ENCODE peak calls at places on chromosome 6, in ten cellular contexts. Z is ascending aorta, O is dorsolateral prefrontal cortex, C is H1, H is upper lobe of right lung, P is GM10248, G is transverse colon, D is PC-9, F is breast epithelium, V is HFFc6. B is an unnamed sample.

GRCh38 chr6:72826744-72827438 is 205.0 kb downstream of the KCNQ5 start:
- DNase-seq in G (no peak), H (no peak), P (no peak), F (no peak), Z (no peak), C (no peak), O (no peak), D (no peak), V (peak), B (no peak)

GRCh38 chr6:26022166-26022510 is 59.5 kb downstream of the TRIM38 start:
- DNase-seq in V (peak), D (peak), C (no peak), Z (no peak), F (no peak), G (peak), P (no peak), H (no peak), O (peak), B (no peak)

GRCh38 chr6:2480267-2480966 is 235.0 kb upstream of the GMDS start:
- DNase-seq in P (no peak), H (no peak), O (no peak), C (no peak), V (no peak), D (no peak), F (no peak), G (no peak), Z (no peak), B (no peak)

GRCh38 chr6:29887819-29888581 is 54.3 kb upstream of the HLA-A start:
- DNase-seq in D (no peak), G (peak), O (peak), V (peak), F (peak), H (peak), C (no peak), Z (no peak), P (peak), B (peak)

GRCh38 chr6:151087861-151088598 is 151.7 kb upstream of the AKAP12 start:
- DNase-seq in G (no peak), H (no peak), C (no peak), D (no peak), V (no peak), P (no peak), Z (no peak), F (no peak), O (no peak), B (no peak)

GRCh38 chr6:69138893-69139494 is 503.9 kb downstream of the ADGRB3 start:
- DNase-seq in H (no peak), P (no peak), C (no peak), G (no peak), Z (no peak), O (no peak), V (no peak), D (no peak), F (no peak), B (no peak)

GRCh38 chr6:83927470-83927869 is 68.0 kb downstream of the CYB5R4 start:
- DNase-seq in V (no peak), Z (no peak), F (no peak), H (no peak), O (no peak), G (no peak), D (no peak), P (no peak), C (no peak), B (no peak)

GRCh38 chr6:43886067-43886461 is 116.1 kb downstream of the VEGFA start:
- DNase-seq in Z (no peak), C (no peak), P (no peak), V (no peak), D (no peak), O (no peak), F (no peak), H (no peak), G (no peak), B (no peak)

GRCh38 chr6:111784423-111784822 is 88.8 kb downstream of the FYN start:
- DNase-seq in C (no peak), D (peak), P (no peak), O (peak), G (no peak), V (no peak), Z (no peak), H (no peak), F (no peak), B (no peak)

GRCh38 chr6:5181494-5182287 is 79.1 kb downstream of the LYRM4 start:
- DNase-seq in H (no peak), C (no peak), F (no peak), G (no peak), D (peak), V (no peak), Z (no peak), P (no peak), O (no peak), B (no peak)

GRCh38 chr6:118580585-118581419 is 32.7 kb downstream of the PLN start:
- DNase-seq in D (no peak), F (no peak), V (peak), H (no peak), Z (no peak), G (no peak), C (peak), P (peak), O (peak), B (no peak)

GRCh38 chr6:150293423-150294280 is 75.2 kb upstream of the IYD start:
- DNase-seq in C (no peak), G (no peak), F (no peak), H (no peak), O (no peak), Z (no peak), V (peak), P (no peak), D (peak), B (no peak)

GRCh38 chr6:29919506-29919905 is 22.8 kb upstream of the HLA-A start:
- DNase-seq in Z (no peak), C (no peak), D (no peak), V (no peak), F (no peak), O (no peak), P (no peak), H (no peak), G (no peak), B (no peak)

GRCh38 chr6:145887969-145888368 is 73.4 kb upstream of the FBXO30 start:
- DNase-seq in G (no peak), O (no peak), V (peak), D (no peak), C (no peak), F (no peak), H (no peak), P (no peak), Z (no peak), B (no peak)

DNA sequence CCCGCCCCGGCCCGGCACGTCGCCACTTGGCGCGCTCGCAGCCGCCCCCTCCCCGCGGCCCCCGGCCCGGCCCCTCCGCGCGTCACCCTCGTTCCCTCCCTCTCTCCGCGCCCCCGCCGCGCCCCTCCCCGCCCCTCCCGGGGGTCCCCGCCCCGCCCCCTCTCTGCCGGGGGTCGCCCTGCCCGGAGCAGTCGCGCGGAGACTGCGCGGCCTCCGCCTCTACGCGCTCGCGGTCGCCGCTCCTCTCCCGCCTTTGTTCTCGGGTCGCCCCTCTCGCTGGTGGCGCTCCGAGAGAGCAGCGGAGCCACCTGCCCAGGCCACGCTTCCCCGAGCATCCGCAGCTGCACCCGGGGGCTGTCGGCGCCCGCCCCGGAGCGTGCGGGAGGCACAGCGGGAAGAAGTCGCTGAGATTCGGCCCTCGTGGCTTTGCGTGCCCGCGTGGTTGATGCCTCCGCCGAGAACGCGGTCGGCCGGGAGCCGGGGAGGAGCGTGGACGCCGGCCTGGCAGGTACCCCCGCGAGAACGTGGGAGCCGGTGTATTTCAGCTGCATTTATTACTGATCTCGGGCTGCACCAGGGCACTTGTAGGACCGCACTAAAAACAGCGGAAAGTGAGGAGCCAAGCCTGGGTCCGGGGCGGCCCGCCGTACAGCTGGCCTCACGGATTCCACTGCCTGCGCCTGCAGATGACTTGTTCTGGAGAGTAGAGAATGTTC is 412 bp upstream of the PHF10 start:
- DNase-seq in G (peak), O (peak), P (peak), Z (no peak), D (no peak), C (no peak), V (no peak), H (peak), F (no peak), B (peak)
- TF ChIP-seq CTCF in G (no peak), O (no peak), P (no peak), Z (no peak), D (no peak), C (no peak), V (no peak), H (no peak), F (no peak), B (no peak)

DNA sequence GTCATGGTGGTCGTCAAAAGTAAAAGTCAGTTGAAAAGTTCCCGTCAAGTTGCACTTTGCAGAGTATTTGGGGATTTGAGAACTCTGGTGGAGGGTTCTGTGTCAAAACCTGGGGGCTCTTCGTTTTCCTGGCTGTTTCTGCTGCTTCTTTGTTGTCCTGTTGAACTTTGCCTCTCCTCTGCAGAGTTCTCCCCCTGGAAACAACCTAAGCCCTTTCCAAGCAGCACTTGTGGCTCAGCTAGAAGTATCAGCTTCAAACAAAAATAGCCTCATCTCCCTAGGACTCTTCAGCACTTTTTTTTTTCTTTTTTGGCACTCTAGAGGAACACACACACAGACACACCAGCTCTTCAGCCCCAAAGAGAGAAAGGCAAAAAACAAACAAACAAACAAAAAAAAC is at the start of gene TRDN:
- DNase-seq in D (no peak), Z (no peak), C (no peak), O (no peak), H (no peak), F (no peak), P (no peak), G (no peak), V (no peak), B (no peak)
- TF ChIP-seq CTCF in D (no peak), Z (no peak), C (no peak), O (no peak), H (no peak), F (no peak), P (no peak), G (no peak), V (no peak), B (no peak)

GRCh38 chr6:56570434-56571359 is 72.0 kb downstream of the DST start:
- DNase-seq in Z (no peak), D (no peak), V (peak), P (peak), H (no peak), G (no peak), F (no peak), C (no peak), O (no peak), B (no peak)
- TF ChIP-seq CTCF in Z (peak), D (peak), V (peak), P (no peak), H (peak), G (peak), F (peak), C (no peak), O (peak), B (peak)

GRCh38 chr6:31922942-31923341 is 4.6 kb upstream of the C2 start:
- DNase-seq in G (no peak), F (no peak), H (no peak), D (no peak), O (no peak), P (no peak), Z (no peak), C (no peak), V (no peak), B (no peak)
- TF ChIP-seq CTCF in G (no peak), F (no peak), H (no peak), D (no peak), O (no peak), P (peak), Z (no peak), C (peak), V (no peak), B (no peak)

DNA sequence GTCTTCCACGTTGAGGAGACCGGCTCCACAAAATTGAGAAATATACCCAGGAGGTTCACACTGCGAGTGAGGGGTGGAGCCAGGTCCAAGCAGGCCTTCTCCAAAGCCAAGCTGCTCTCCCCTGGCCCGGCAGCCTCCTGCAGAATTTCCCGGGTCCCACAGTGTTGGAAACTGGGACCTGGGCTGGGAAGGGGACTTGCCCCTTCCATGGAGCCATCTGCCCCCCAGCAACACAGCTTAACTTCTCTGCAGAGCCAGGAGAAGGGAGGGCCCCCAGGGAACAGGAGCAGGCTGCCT is 35.4 kb downstream of the MDFI start:
- DNase-seq in V (no peak), O (no peak), Z (no peak), P (no peak), F (no peak), C (no peak), H (no peak), G (no peak), D (no peak), B (no peak)
- TF ChIP-seq CTCF in V (no peak), O (no peak), Z (no peak), P (no peak), F (no peak), C (no peak), H (no peak), G (no peak), D (no peak), B (no peak)

GRCh38 chr6:31113861-31114539 is 600 bp upstream of the PSORS1C1 start:
- DNase-seq in Z (no peak), H (no peak), C (no peak), O (no peak), V (peak), G (no peak), F (no peak), D (no peak), P (no peak), B (no peak)

GRCh38 chr6:31111712-31112111 is 663 bp downstream of the C6orf15 start:
- DNase-seq in G (no peak), Z (no peak), C (no peak), V (no peak), P (no peak), D (no peak), F (no peak), O (no peak), H (no peak), B (no peak)

GRCh38 chr6:31110825-31111582 is 1.4 kb downstream of the C6orf15 start:
- DNase-seq in P (no peak), G (no peak), F (no peak), O (no peak), C (no peak), D (no peak), V (no peak), Z (no peak), H (peak), B (no peak)

GRCh38 chr6:31114540-31114876 is at the start of gene PSORS1C1:
- DNase-seq in D (peak), H (peak), C (no peak), O (no peak), V (peak), P (no peak), G (peak), Z (peak), F (peak), B (no peak)

DNA sequence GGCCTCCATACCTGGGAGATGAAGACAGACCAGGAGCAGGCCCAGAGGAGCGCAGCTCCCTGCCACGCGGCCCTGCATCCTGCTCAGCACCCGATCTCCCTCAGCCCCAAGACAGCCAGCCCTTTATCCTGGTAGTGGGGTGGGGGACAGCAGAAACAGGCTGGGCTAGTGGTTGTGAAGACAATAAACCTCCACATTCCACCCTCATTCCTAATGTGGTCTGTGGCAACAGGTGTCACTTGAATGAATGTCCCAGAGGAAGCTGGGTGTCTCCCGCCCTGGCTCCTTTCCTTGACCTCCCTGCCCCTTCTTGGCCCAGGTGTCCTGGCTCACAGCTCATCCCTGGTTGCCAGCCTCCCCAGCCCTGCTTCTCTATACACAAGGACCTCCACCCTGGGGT is at the start of gene C6orf15:
- DNase-seq in G (no peak), V (no peak), Z (no peak), H (no peak), D (peak), O (no peak), P (no peak), F (no peak), C (no peak), B (no peak)
- TF ChIP-seq CTCF in G (no peak), V (no peak), Z (no peak), H (no peak), D (no peak), O (no peak), P (no peak), F (no peak), C (no peak), B (no peak)

GRCh38 chr6:137341721-137342195 is 122.6 kb upstream of the IFNGR1 start:
- DNase-seq in V (no peak), F (no peak), Z (no peak), D (peak), O (peak), G (peak), P (peak), H (no peak), C (no peak), B (no peak)
- TF ChIP-seq CTCF in V (peak), F (no peak), Z (no peak), D (peak), O (peak), G (peak), P (peak), H (peak), C (peak), B (no peak)

DNA sequence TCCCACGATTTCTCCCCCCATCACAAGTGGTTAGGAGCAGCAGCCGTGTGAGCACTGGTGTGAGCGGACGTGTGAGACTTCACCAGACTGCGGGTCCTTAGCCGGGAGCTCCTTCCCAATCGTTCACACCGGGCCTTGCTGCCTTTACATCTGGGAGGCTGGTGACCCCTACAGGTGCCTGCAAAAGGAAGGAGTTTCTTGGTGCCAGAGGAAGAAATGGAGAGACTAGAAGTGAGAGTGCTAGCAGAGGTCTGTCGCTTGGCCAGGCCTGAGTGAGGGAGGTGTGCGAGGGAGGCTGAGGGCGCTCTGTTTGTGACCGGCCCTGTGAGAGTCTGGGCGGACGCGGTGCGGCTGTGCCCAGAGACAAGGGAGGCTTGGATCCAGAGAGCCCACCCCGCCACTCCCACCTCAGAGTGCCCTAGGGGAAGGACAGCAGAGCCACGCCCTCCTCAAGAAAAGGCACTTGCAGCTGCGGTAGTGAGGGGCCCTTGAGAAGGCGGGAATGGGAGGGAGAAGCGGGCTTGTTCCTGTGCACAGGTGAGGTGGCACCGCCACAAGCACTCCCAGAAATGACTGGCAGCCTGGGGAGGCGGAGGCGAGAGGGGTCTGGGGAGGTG is 10.0 kb upstream of the ARMC2 start:
- DNase-seq in Z (no peak), F (no peak), O (no peak), P (no peak), G (no peak), H (peak), C (no peak), V (no peak), D (peak), B (no peak)
- TF ChIP-seq CTCF in Z (no peak), F (no peak), O (no peak), P (no peak), G (no peak), H (no peak), C (peak), V (peak), D (no peak), B (no peak)

GRCh38 chr6:134920422-134920821 is 29.5 kb downstream of the ALDH8A1 start:
- DNase-seq in V (no peak), D (peak), F (no peak), G (no peak), C (no peak), P (no peak), O (no peak), Z (no peak), H (no peak), B (no peak)

GRCh38 chr6:134921980-134922313 is 28.0 kb downstream of the ALDH8A1 start:
- DNase-seq in G (no peak), H (no peak), P (no peak), C (no peak), O (no peak), D (no peak), V (no peak), Z (no peak), F (no peak), B (no peak)

GRCh38 chr6:134921276-134921979 is 28.5 kb downstream of the ALDH8A1 start:
- DNase-seq in V (no peak), G (no peak), O (no peak), H (no peak), D (no peak), P (no peak), F (no peak), C (no peak), Z (no peak), B (no peak)

DNA sequence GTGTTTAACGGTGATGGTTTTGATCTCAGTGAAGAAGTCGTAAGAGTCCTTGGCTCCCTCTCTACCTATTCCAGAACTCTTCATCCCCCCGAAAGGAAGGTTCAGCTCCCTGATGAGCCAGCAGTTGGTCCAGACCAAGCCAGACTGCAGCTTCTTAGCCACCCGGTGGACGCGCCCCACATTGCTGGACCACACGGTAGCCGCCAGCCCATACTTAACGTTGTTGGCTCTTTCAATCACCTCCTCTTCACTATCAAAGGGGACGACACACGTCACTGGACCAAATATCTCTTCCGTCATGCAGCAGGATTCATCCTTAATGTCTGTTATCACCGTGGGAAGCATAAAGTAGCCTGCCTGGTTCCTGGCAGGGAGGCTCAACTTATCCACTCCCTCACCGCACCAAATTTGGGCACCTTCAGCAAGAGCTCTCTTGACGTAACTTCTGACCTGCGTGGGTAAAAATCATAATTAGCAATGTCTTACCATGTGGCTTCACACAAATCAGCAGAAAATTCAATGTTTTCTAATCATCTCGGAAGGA is 31.4 kb downstream of the ALDH8A1 start:
- DNase-seq in G (no peak), P (no peak), D (no peak), V (no peak), O (no peak), H (no peak), F (no peak), Z (no peak), C (no peak), B (no peak)
- TF ChIP-seq CTCF in G (no peak), P (no peak), D (no peak), V (peak), O (no peak), H (no peak), F (no peak), Z (no peak), C (peak), B (no peak)